ENCODE peak calls at places on chromosome 19, in seven cellular contexts. Q is activated CD4-positive, alpha-beta T cell treated with anti-CD3 and anti-CD28 coated beads, Interleukin-2, amount 50 U/mL, for 48 hours; J is ureter; B is amygdala; O is astrocyte of the spinal cord; X is MV-4-11; Y is psoas muscle. U is an unnamed sample.

GRCh38 chr19:54420383-54421168 is 5.3 kb downstream of the TTYH1 start:
- DNase-seq in Q (no peak), J (no peak), O (no peak), X (no peak), B (peak), Y (no peak), U (no peak)

GRCh38 chr19:18399008-18399407 is 1.6 kb upstream of the LRRC25 start:
- DNase-seq in Y (no peak), Q (no peak), O (no peak), J (peak), B (no peak), X (no peak), U (peak)

GRCh38 chr19:57288373-57288772 is 8.1 kb downstream of the ZNF460 start:
- DNase-seq in Y (no peak), J (no peak), B (no peak), O (no peak), Q (no peak), X (peak), U (no peak)

GRCh38 chr19:13015361-13016231 is 20.3 kb downstream of the NFIX start:
- DNase-seq in Q (no peak), B (no peak), J (no peak), X (no peak), O (no peak), Y (no peak), U (no peak)

GRCh38 chr19:35545855-35546381 is 492 bp downstream of the TMEM147 start:
- DNase-seq in O (no peak), X (peak), J (no peak), Q (peak), Y (peak), B (no peak), U (no peak)

GRCh38 chr19:37718357-37718756 is 1.2 kb downstream of the ZNF607 start:
- DNase-seq in J (no peak), X (no peak), Q (no peak), O (no peak), B (no peak), Y (no peak), U (no peak)

GRCh38 chr19:7440188-7440975 is 48.5 kb downstream of the PEX11G start:
- DNase-seq in Y (no peak), O (no peak), X (no peak), B (no peak), Q (no peak), J (no peak), U (no peak)

GRCh38 chr19:4456843-4457653 is 546 bp downstream of the UBXN6 start:
- DNase-seq in X (no peak), Y (peak), O (peak), Q (peak), B (no peak), J (no peak), U (peak)

GRCh38 chr19:49954933-49955332 is 6.0 kb downstream of the SIGLEC11 start:
- DNase-seq in Y (no peak), O (no peak), X (no peak), B (no peak), Q (no peak), J (no peak), U (no peak)

GRCh38 chr19:18776288-18776594 is 14.9 kb downstream of the COMP start:
- DNase-seq in Q (no peak), B (no peak), Y (no peak), X (no peak), O (no peak), J (no peak), U (peak)

GRCh38 chr19:8150178-8150865 is 930 bp upstream of the FBN3 start:
- DNase-seq in O (no peak), Y (no peak), J (no peak), Q (no peak), B (no peak), X (no peak), U (no peak)

GRCh38 chr19:3398114-3398899 is 31.9 kb downstream of the NFIC start:
- DNase-seq in Q (no peak), X (no peak), Y (peak), O (peak), B (peak), J (peak), U (no peak)

GRCh38 chr19:45601115-45601514 is 897 bp downstream of the GPR4 start:
- DNase-seq in X (no peak), Y (no peak), O (no peak), B (no peak), Q (no peak), J (no peak), U (no peak)

GRCh38 chr19:47729799-47730520 is 15.4 kb upstream of the NOP53 start:
- DNase-seq in O (no peak), Q (peak), B (no peak), X (no peak), J (peak), Y (peak), U (no peak)